ENCODE peak calls at places on chromosomes 16 and 17, in seven cellular contexts. V, K, X, E, Y, A and W are unnamed samples.

GRCh38 chr17:81551458-81552243 is 502 bp downstream of the FAAP100 start:
- DNase-seq in E (peak; percentile 26), X (no peak), V (no peak), A (peak; percentile 62), K (no peak), Y (peak; percentile 49), W (no peak)

GRCh38 chr17:7956208-7956965 is 24.4 kb downstream of the CNTROB start:
- DNase-seq in K (no peak), V (peak; percentile 89), A (no peak), X (no peak), E (no peak), Y (no peak), W (no peak)

GRCh38 chr17:80028030-80028429 is 7.6 kb downstream of the TBC1D16 start:
- DNase-seq in K (no peak), A (no peak), E (no peak), V (no peak), X (no peak), Y (no peak), W (no peak)

GRCh38 chr17:1125775-1126120 is 54.0 kb downstream of the ABR start:
- DNase-seq in Y (no peak), E (no peak), K (no peak), A (no peak), X (no peak), V (peak; percentile 54), W (no peak)

GRCh38 chr17:38598536-38598935 is 7.2 kb downstream of the SRCIN1 start:
- DNase-seq in A (peak; percentile 79), K (no peak), Y (peak; percentile 95), V (no peak), E (peak; percentile 90), X (no peak), W (peak; percentile 85)

GRCh38 chr16:69711115-69711740 is 15.1 kb downstream of the NQO1 start:
- DNase-seq in V (peak; percentile 91), K (peak; percentile 53), X (no peak), Y (no peak), A (no peak), E (no peak), W (no peak)

GRCh38 chr17:19346351-19347255 is 15.9 kb downstream of the B9D1 start:
- DNase-seq in Y (no peak), E (peak; percentile 92), X (no peak), K (peak; percentile 92), A (no peak), V (peak; percentile 88), W (no peak)

GRCh38 chr16:30054959-30055553 is 10.5 kb upstream of the ALDOA start:
- DNase-seq in K (no peak), Y (peak; percentile 79), E (peak; percentile 59), V (no peak), A (peak; percentile 79), X (peak; percentile 47), W (peak; percentile 66)

GRCh38 chr16:81894592-81894991 is 115.5 kb downstream of the PLCG2 start:
- DNase-seq in E (no peak), X (no peak), V (no peak), Y (no peak), A (no peak), K (no peak), W (no peak)

GRCh38 chr17:72219824-72220473 is 99.1 kb downstream of the SOX9 start:
- DNase-seq in K (no peak), E (no peak), V (no peak), X (no peak), Y (no peak), A (peak; percentile 24), W (no peak)

GRCh38 chr16:30839523-30840227 is 52.7 kb upstream of the ZNF629 start:
- DNase-seq in A (no peak), K (no peak), X (no peak), E (no peak), Y (peak; percentile 10), V (no peak), W (no peak)

GRCh38 chr16:57044931-57045693 is 47.3 kb upstream of the CPNE2 start:
- DNase-seq in E (no peak), X (no peak), V (no peak), A (no peak), Y (no peak), K (no peak), W (no peak)

GRCh38 chr16:4015275-4015990 is 100.8 kb downstream of the ADCY9 start:
- DNase-seq in E (no peak), K (no peak), V (no peak), A (no peak), Y (no peak), X (no peak), W (no peak)

GRCh38 chr16:2194166-2194834 is 2.1 kb downstream of the CASKIN1 start:
- DNase-seq in Y (peak; percentile 51), V (peak; percentile 74), X (no peak), A (no peak), E (peak; percentile 34), K (no peak), W (no peak)

GRCh38 chr16:29988346-29989075 is 6.9 kb downstream of the HIRIP3 start:
- DNase-seq in A (no peak), X (no peak), V (no peak), K (no peak), Y (no peak), E (no peak), W (no peak)

GRCh38 chr17:17781591-17782424 is 55.0 kb downstream of the SREBF1 start:
- DNase-seq in V (peak; percentile 87), X (peak; percentile 17), K (peak; percentile 93), A (peak; percentile 84), E (peak; percentile 33), Y (peak; percentile 78), W (no peak)

GRCh38 chr17:78374631-78375274 is 3.7 kb upstream of the PGS1 start:
- DNase-seq in V (no peak), A (no peak), X (no peak), Y (peak; percentile 80), K (peak; percentile 83), E (no peak), W (no peak)

GRCh38 chr17:73249700-73250099 is 12.0 kb downstream of the CPSF4L start:
- DNase-seq in X (no peak), E (no peak), K (no peak), V (no peak), Y (no peak), A (no peak), W (no peak)

GRCh38 chr17:73251871-73252270 is 9.8 kb downstream of the CPSF4L start:
- DNase-seq in V (no peak), A (no peak), X (no peak), K (peak; percentile 75), E (no peak), Y (no peak), W (no peak)

GRCh38 chr17:73247728-73248127 is 14.0 kb downstream of the CPSF4L start:
- DNase-seq in K (no peak), V (no peak), E (no peak), Y (no peak), X (no peak), A (no peak), W (no peak)

GRCh38 chr17:73250851-73251640 is 10.6 kb downstream of the CPSF4L start:
- DNase-seq in K (peak; percentile 58), A (no peak), X (no peak), Y (no peak), V (no peak), E (no peak), W (no peak)

GRCh38 chr17:73248532-73248931 is 13.1 kb downstream of the CPSF4L start:
- DNase-seq in Y (no peak), A (no peak), E (no peak), K (no peak), V (no peak), X (no peak), W (no peak)
- TF ChIP-seq CTCF in Y (no peak), A (no peak), E (no peak), K (no peak), V (no peak), X (no peak), W (no peak)

GRCh38 chr16:1127971-1128715 is 24.8 kb upstream of the CACNA1H start:
- DNase-seq in Y (no peak), E (no peak), K (no peak), X (no peak), V (no peak), A (no peak), W (no peak)

GRCh38 chr16:1129106-1129960 is 23.6 kb upstream of the CACNA1H start:
- DNase-seq in V (no peak), X (no peak), K (no peak), Y (no peak), E (no peak), A (no peak), W (no peak)

GRCh38 chr16:1131378-1131994 is 21.4 kb upstream of the CACNA1H start:
- DNase-seq in X (no peak), K (no peak), E (no peak), A (no peak), Y (no peak), V (no peak), W (no peak)

GRCh38 chr16:1132431-1132830 is 20.5 kb upstream of the CACNA1H start:
- DNase-seq in K (no peak), E (no peak), V (no peak), A (no peak), X (no peak), Y (no peak), W (no peak)

GRCh38 chr16:1130382-1130781 is 22.5 kb upstream of the CACNA1H start:
- DNase-seq in V (no peak), K (no peak), X (no peak), E (no peak), A (no peak), Y (no peak), W (no peak)
- TF ChIP-seq CTCF in V (no peak), K (no peak), X (no peak), E (no peak), A (no peak), Y (no peak), W (no peak)

DNA sequence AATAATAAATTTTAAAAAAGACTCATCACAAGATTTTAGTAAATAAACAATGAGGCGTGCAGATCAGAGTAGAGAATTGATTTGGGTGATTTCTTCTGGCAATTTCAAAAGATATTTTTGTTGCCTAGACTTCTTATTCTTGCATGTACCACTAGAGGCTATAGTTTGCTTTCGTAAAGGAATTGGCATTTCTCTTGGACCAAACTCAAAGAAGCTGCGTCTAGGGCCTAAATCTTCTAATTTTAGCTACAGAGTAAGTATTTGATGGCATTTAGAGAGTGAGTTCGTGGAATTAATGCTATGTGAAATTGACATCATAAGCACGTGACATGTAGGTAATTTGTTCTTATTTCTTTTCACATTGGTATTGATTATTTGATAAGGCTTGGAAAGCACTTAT is 24.4 kb upstream of the ABCC11 start:
- DNase-seq in X (no peak), K (no peak), V (no peak), A (no peak), Y (no peak), E (no peak), W (no peak)
- TF ChIP-seq CTCF in X (no peak), K (no peak), V (no peak), A (no peak), Y (no peak), E (no peak), W (no peak)

GRCh38 chr16:17757808-17758207 is 287.0 kb upstream of the XYLT1 start:
- DNase-seq in X (no peak), E (no peak), V (no peak), A (no peak), Y (no peak), K (no peak), W (no peak)
- TF ChIP-seq CTCF in X (no peak), E (no peak), V (no peak), A (no peak), Y (no peak), K (no peak), W (no peak)